ENCODE peak calls at places on chromosomes 4 and X, in seven cellular contexts. Y is Caco-2, L is heart right ventricle, J is thoracic aorta, C is K562, A is colonic mucosa, H is ovary. B is an unnamed sample.
A peak's percentile ranks its signal among the peaks of the same experiment; 100 is the strongest.

GRCh38 chrX:45900751-45901150 is 644.5 kb downstream of the ZNF674 start:
- DNase-seq in Y (no peak), L (no peak), J (no peak), C (no peak), A (no peak), H (no peak), B (no peak)

GRCh38 chr4:88616275-88616996 is 24.2 kb downstream of the HERC3 start:
- DNase-seq in Y (no peak), L (no peak), J (no peak), C (no peak), A (no peak), H (no peak), B (no peak)

GRCh38 chr4:174521800-174522182 is 497 bp downstream of the HPGD start:
- DNase-seq in Y (peak; percentile 51), L (no peak), J (no peak), C (peak; percentile 13), A (peak; percentile 67), H (no peak), B (no peak)

GRCh38 chr4:70737006-70737405 is 15.2 kb downstream of the RUFY3 start:
- DNase-seq in Y (no peak), L (no peak), J (no peak), C (no peak), A (no peak), H (no peak), B (no peak)

GRCh38 chrX:20527458-20528099 is 260.9 kb upstream of the RPS6KA3 start:
- DNase-seq in Y (no peak), L (no peak), J (no peak), C (peak; percentile 26), A (no peak), H (peak; percentile 41), B (no peak)

GRCh38 chr4:152997771-152998487 is 61.8 kb downstream of the FHDC1 start:
- DNase-seq in Y (no peak), L (no peak), J (no peak), C (no peak), A (no peak), H (no peak), B (no peak)

GRCh38 chrX:31093639-31093975 is 21.8 kb upstream of the FTHL17 start:
- DNase-seq in Y (no peak), L (no peak), J (no peak), C (no peak), A (no peak), H (no peak), B (no peak)

GRCh38 chr4:154399259-154399974 is 92.2 kb downstream of the DCHS2 start:
- DNase-seq in Y (no peak), L (no peak), J (no peak), C (peak; percentile 31), A (no peak), H (no peak), B (no peak)

GRCh38 chrX:129779747-129780146 is at the start of gene SASH3:
- DNase-seq in Y (no peak), L (peak; percentile 38), J (no peak), C (no peak), A (no peak), H (no peak), B (peak; percentile 52)

GRCh38 chrX:54978448-54978847 is 15.5 kb downstream of the PFKFB1 start:
- DNase-seq in Y (no peak), L (no peak), J (no peak), C (no peak), A (no peak), H (no peak), B (no peak)

GRCh38 chr4:152281211-152281610 is 254.7 kb downstream of the FBXW7 start:
- DNase-seq in Y (no peak), L (no peak), J (no peak), C (no peak), A (no peak), H (no peak), B (no peak)

GRCh38 chrX:19912-20571 is 261.1 kb upstream of the PLCXD1 start:
- DNase-seq in Y (no peak), L (no peak), J (no peak), C (peak; percentile 47), A (no peak), H (no peak), B (no peak)

GRCh38 chr4:22986262-22986661 is 293.5 kb downstream of the GBA3 start:
- DNase-seq in Y (no peak), L (no peak), J (no peak), C (no peak), A (no peak), H (no peak), B (no peak)

GRCh38 chr4:98516042-98516440 is 142.4 kb downstream of the TSPAN5 start:
- DNase-seq in Y (no peak), L (no peak), J (no peak), C (peak; percentile 37), A (no peak), H (no peak), B (no peak)

GRCh38 chrX:149881081-149881711 is at the start of gene MAGEA8:
- DNase-seq in Y (peak; percentile 32), L (no peak), J (no peak), C (peak; percentile 69), A (no peak), H (no peak), B (no peak)

GRCh38 chrX:140701480-140701879 is 8.1 kb upstream of the LINC00632 start:
- DNase-seq in Y (no peak), L (no peak), J (no peak), C (no peak), A (no peak), H (no peak), B (no peak)

GRCh38 chrX:123590842-123591491 is 141.9 kb downstream of the THOC2 start:
- DNase-seq in Y (no peak), L (no peak), J (no peak), C (no peak), A (no peak), H (no peak), B (no peak)

GRCh38 chrX:55867254-55867653 is 149.7 kb downstream of the RRAGB start:
- DNase-seq in Y (no peak), L (no peak), J (no peak), C (no peak), A (no peak), H (no peak), B (no peak)

GRCh38 chr4:8507624-8508023 is 67.0 kb downstream of the TRMT44 start:
- DNase-seq in Y (no peak), L (no peak), J (no peak), C (no peak), A (no peak), H (no peak), B (no peak)

GRCh38 chrX:95762716-95763115 is 921.9 kb upstream of the DIAPH2 start:
- DNase-seq in Y (no peak), L (no peak), J (no peak), C (no peak), A (no peak), H (no peak), B (no peak)

GRCh38 chr4:153258750-153259149 is 54.5 kb downstream of the TRIM2 start:
- DNase-seq in Y (no peak), L (no peak), J (no peak), C (no peak), A (no peak), H (no peak), B (no peak)

GRCh38 chr4:70705146-70705855 is 16.5 kb upstream of the RUFY3 start:
- DNase-seq in Y (peak; percentile 80), L (peak; percentile 77), J (peak; percentile 38), C (peak; percentile 86), A (peak; percentile 74), H (peak; percentile 71), B (no peak)

GRCh38 chrX:101391831-101392230 is 1.0 kb downstream of the RPL36A start:
- DNase-seq in Y (no peak), L (no peak), J (no peak), C (no peak), A (no peak), H (no peak), B (no peak)

GRCh38 chrX:74259879-74260491 is 44.0 kb upstream of the ZCCHC13 start:
- DNase-seq in Y (no peak), L (no peak), J (no peak), C (no peak), A (no peak), H (no peak), B (no peak)

GRCh38 chr4:8077181-8078108 is 81.2 kb downstream of the ABLIM2 start:
- DNase-seq in Y (no peak), L (no peak), J (no peak), C (no peak), A (no peak), H (no peak), B (no peak)

GRCh38 chr4:998096-998691 is 5.0 kb upstream of the SLC26A1 start:
- DNase-seq in Y (no peak), L (no peak), J (no peak), C (no peak), A (no peak), H (no peak), B (no peak)

GRCh38 chrX:12962041-12962504 is 12.8 kb upstream of the TMSB4X start:
- DNase-seq in Y (no peak), L (no peak), J (no peak), C (peak; percentile 47), A (no peak), H (no peak), B (no peak)

GRCh38 chr4:1226598-1226997 is 22.3 kb downstream of the CTBP1 start:
- DNase-seq in Y (no peak), L (no peak), J (no peak), C (no peak), A (no peak), H (no peak), B (no peak)

GRCh38 chr4:128844931-128845330 is 35.4 kb downstream of the JADE1 start:
- DNase-seq in Y (no peak), L (peak; percentile 66), J (no peak), C (no peak), A (no peak), H (peak; percentile 79), B (no peak)

GRCh38 chr4:2489081-2489805 is 20.3 kb downstream of the RNF4 start:
- DNase-seq in Y (no peak), L (no peak), J (no peak), C (no peak), A (no peak), H (no peak), B (no peak)
- H3K4me1 ChIP-seq in Y (no peaks in the 10 kb centered on the region), L (peaks cover 68% of the 10 kb centered on the region), J (peaks cover 15% of the 10 kb centered on the region), C (peaks cover 2% of the 10 kb centered on the region), A (peaks cover 7% of the 10 kb centered on the region), H (peaks cover 10% of the 10 kb centered on the region), B (peaks cover 47% of the 10 kb centered on the region)

DNA sequence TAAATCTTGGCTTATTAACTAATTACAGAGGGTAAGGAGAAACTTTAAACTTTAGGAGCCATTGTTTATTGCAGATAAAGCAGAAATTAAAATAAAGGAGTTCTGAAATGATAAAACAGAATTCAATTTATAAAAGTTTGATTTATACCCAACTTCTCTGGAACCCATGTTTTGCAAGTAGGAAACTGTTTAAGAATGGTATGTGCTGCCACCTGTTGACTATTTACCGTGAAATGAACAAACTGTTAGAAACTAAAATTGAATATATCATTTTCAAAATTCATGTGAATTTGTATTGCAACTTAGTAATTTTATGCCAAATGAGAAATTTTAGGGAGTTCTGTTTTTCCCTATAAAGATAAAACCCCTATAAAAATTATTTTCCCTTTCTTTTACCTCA is 11.0 kb upstream of the TBC1D8B start:
- DNase-seq in Y (no peak), L (no peak), J (no peak), C (no peak), A (no peak), H (no peak), B (no peak)
- TF ChIP-seq CTCF in Y (no peak), L (no peak), J (no peak), C (peak; percentile 22), A (no peak), H (no peak), B (peak; percentile 43)

GRCh38 chr4:6451309-6451708 is 21.1 kb downstream of the PPP2R2C start:
- DNase-seq in Y (no peak), L (no peak), J (no peak), C (no peak), A (no peak), H (no peak), B (no peak)
- H3K27me3 ChIP-seq in Y (no peaks in the 10 kb centered on the region), L (peaks cover 10% of the 10 kb centered on the region), J (no peaks in the 10 kb centered on the region), C (peaks cover 25% of the 10 kb centered on the region), A (no peaks in the 10 kb centered on the region), H (no peaks in the 10 kb centered on the region), B (no peaks in the 10 kb centered on the region)

GRCh38 chr4:168609369-168609768 is 112.5 kb downstream of the PALLD start:
- DNase-seq in Y (no peak), L (no peak), J (no peak), C (no peak), A (no peak), H (no peak), B (no peak)
- H3K4me1 ChIP-seq in Y (no peaks in the 10 kb centered on the region), L (peaks cover 79% of the 10 kb centered on the region), J (peaks cover 13% of the 10 kb centered on the region), C (no peaks in the 10 kb centered on the region), A (no peaks in the 10 kb centered on the region), H (peaks cover 1% of the 10 kb centered on the region), B (peaks cover 9% of the 10 kb centered on the region)